ENCODE peak calls at places on chromosomes 7 and 10, in six cellular contexts. K, W, S, D, P and Y are unnamed samples.

GRCh38 chr7:149202831-149203231 is 7.5 kb downstream of the ZNF282 start:
- DNase-seq in D (no peak), K (peak), P (peak), W (no peak), S (no peak), Y (no peak)

GRCh38 chr10:114304566-114305421 is 65.7 kb downstream of the VWA2 start:
- DNase-seq in W (peak), K (no peak), S (peak), D (no peak), P (no peak), Y (no peak)

GRCh38 chr7:130493275-130493868 is 1.5 kb downstream of the MEST start:
- DNase-seq in P (peak), D (no peak), W (no peak), S (no peak), K (no peak), Y (no peak)

GRCh38 chr7:43756368-43757072 is 2.0 kb upstream of the BLVRA start:
- DNase-seq in P (peak), D (no peak), S (no peak), K (peak), W (no peak), Y (no peak)

GRCh38 chr7:410395-410910 is 109.2 kb downstream of the PDGFA start:
- DNase-seq in K (no peak), S (no peak), P (no peak), D (no peak), W (no peak), Y (no peak)

GRCh38 chr7:75967573-75967997 is 26.8 kb downstream of the TMEM120A start:
- DNase-seq in K (no peak), P (no peak), D (no peak), W (no peak), S (no peak), Y (no peak)

GRCh38 chr7:25754751-25755150 is 397.2 kb upstream of the NFE2L3 start:
- DNase-seq in W (no peak), S (no peak), K (no peak), P (no peak), D (no peak), Y (no peak)

GRCh38 chr10:95048206-95048605 is 21.1 kb downstream of the CYP2C8 start:
- DNase-seq in K (no peak), P (no peak), D (no peak), W (no peak), S (no peak), Y (no peak)

GRCh38 chr7:138546064-138546619 is 86.1 kb downstream of the TRIM24 start:
- DNase-seq in D (no peak), P (no peak), W (no peak), S (no peak), K (no peak), Y (no peak)

GRCh38 chr10:72333111-72334012 is 21.4 kb downstream of the DNAJB12 start:
- DNase-seq in W (no peak), S (no peak), K (no peak), D (no peak), P (no peak), Y (no peak)

GRCh38 chr10:56139405-56139804 is 221.7 kb downstream of the ZWINT start:
- DNase-seq in K (no peak), S (no peak), W (no peak), D (no peak), P (no peak), Y (no peak)

GRCh38 chr7:101567231-101567630 is 61.9 kb downstream of the MYL10 start:
- DNase-seq in S (no peak), P (no peak), D (peak), W (peak), K (no peak), Y (no peak)

GRCh38 chr10:120098242-120098930 is 205.9 kb downstream of the SEC23IP start:
- DNase-seq in W (no peak), P (no peak), S (no peak), K (peak), D (no peak), Y (no peak)

GRCh38 chr7:14604606-14605005 is 297.9 kb downstream of the DGKB start:
- DNase-seq in D (no peak), W (no peak), S (no peak), P (peak), K (peak), Y (no peak)

GRCh38 chr7:70432567-70433001 is 699.4 kb upstream of the GALNT17 start:
- DNase-seq in P (no peak), S (no peak), D (no peak), W (no peak), K (no peak), Y (no peak)